ENCODE peak calls at places on chromosomes 16 and 17, in eight cellular contexts. L, M, W, H, P, D, V and T are unnamed samples.

GRCh38 chr17:14417336-14417735 is 116.5 kb downstream of the HS3ST3B1 start:
- DNase-seq in H (no peak), W (no peak), L (no peak), M (no peak), V (no peak), P (no peak), D (no peak), T (no peak)

GRCh38 chr16:10122546-10122945 is 59.7 kb downstream of the GRIN2A start:
- DNase-seq in D (no peak), L (peak), P (no peak), H (no peak), W (no peak), V (no peak), M (no peak), T (peak)

GRCh38 chr17:62705116-62705515 is 77.6 kb downstream of the MRC2 start:
- DNase-seq in L (no peak), V (no peak), M (no peak), W (peak), H (no peak), P (peak), D (no peak), T (no peak)

GRCh38 chr17:7714721-7715594 is 2.6 kb upstream of the DNAH2 start:
- DNase-seq in V (no peak), M (no peak), H (no peak), D (no peak), W (no peak), P (no peak), L (no peak), T (no peak)

GRCh38 chr17:49815761-49816281 is 27.3 kb downstream of the KAT7 start:
- DNase-seq in P (peak), L (no peak), V (no peak), H (no peak), W (no peak), M (no peak), D (peak), T (no peak)

GRCh38 chr17:20896153-20896649 is 146.6 kb downstream of the USP22 start:
- DNase-seq in M (no peak), D (peak), P (peak), V (no peak), H (no peak), L (no peak), W (peak), T (peak)

GRCh38 chr17:61662771-61663170 is 71.8 kb upstream of the NACA2 start:
- DNase-seq in M (peak), L (no peak), D (no peak), H (no peak), W (no peak), V (no peak), P (no peak), T (no peak)

GRCh38 chr17:73521376-73521775 is 122.9 kb downstream of the SDK2 start:
- DNase-seq in H (no peak), M (no peak), D (no peak), P (no peak), V (no peak), L (no peak), W (no peak), T (no peak)

GRCh38 chr17:6254036-6254435 is 180.9 kb downstream of the AIPL1 start:
- DNase-seq in V (no peak), L (no peak), H (peak), D (no peak), P (peak), W (no peak), M (no peak), T (no peak)

GRCh38 chr16:87259431-87259830 is 57.8 kb downstream of the C16orf95 start:
- DNase-seq in V (no peak), M (no peak), D (no peak), L (no peak), H (no peak), P (no peak), W (no peak), T (no peak)